ENCODE peak calls at places on chromosome X, in seven cellular contexts. K is vagina, N is fibroblast of the aortic adventitia, E is GM12865, Y is AG04449, B is foreskin fibroblast, R is fibroblast of lung. V is an unnamed sample.

GRCh38 chrX:41563881-41564280 is 116.7 kb downstream of the NYX start:
- DNase-seq in Y (no peak), R (peak; percentile 52), B (no peak), K (no peak), E (no peak), N (peak; percentile 28), V (no peak)

GRCh38 chrX:10903518-10903917 is 207.6 kb upstream of the HCCS start:
- DNase-seq in K (no peak), B (no peak), Y (no peak), R (no peak), E (no peak), N (no peak), V (no peak)

GRCh38 chrX:115625577-115626301 is 64.8 kb downstream of the PLS3 start:
- DNase-seq in B (no peak), K (no peak), R (peak; percentile 82), N (peak; percentile 82), E (no peak), Y (no peak), V (no peak)

GRCh38 chrX:30791296-30792278 is 97.5 kb downstream of the TAB3 start:
- DNase-seq in K (no peak), B (no peak), R (no peak), E (no peak), N (no peak), Y (no peak), V (no peak)

GRCh38 chrX:113929004-113929403 is 654.9 kb upstream of the HTR2C start:
- DNase-seq in E (peak; percentile 25), K (no peak), B (no peak), N (peak; percentile 42), Y (no peak), R (peak; percentile 20), V (peak; percentile 63)

GRCh38 chrX:19990225-19990518 is 689 bp downstream of the BCLAF3 start:
- DNase-seq in K (no peak), B (peak; percentile 2), E (no peak), Y (no peak), R (no peak), N (no peak), V (no peak)

GRCh38 chrX:141468940-141469339 is 115.6 kb downstream of the SPANXA1 start:
- DNase-seq in R (peak; percentile 81), E (no peak), Y (peak; percentile 10), B (peak; percentile 14), N (peak; percentile 81), K (no peak), V (peak; percentile 3)

GRCh38 chrX:72573158-72573511 is 492 bp upstream of the HDAC8 start:
- DNase-seq in N (no peak), Y (no peak), K (no peak), E (no peak), R (no peak), B (no peak), V (no peak)

GRCh38 chrX:71164071-71164470 is 19.4 kb downstream of the NLGN3 start:
- DNase-seq in B (no peak), E (no peak), K (no peak), R (no peak), Y (no peak), N (no peak), V (no peak)

GRCh38 chrX:72208126-72208525 is 26.6 kb downstream of the PIN4 start:
- DNase-seq in N (no peak), K (no peak), R (peak; percentile 41), E (no peak), B (peak; percentile 23), Y (no peak), V (no peak)

GRCh38 chrX:12981880-12982279 is 7.0 kb downstream of the TMSB4X start:
- DNase-seq in Y (no peak), R (no peak), E (peak; percentile 21), N (no peak), K (no peak), B (no peak), V (no peak)

GRCh38 chrX:103376118-103376978 is at the start of gene BEX3:
- DNase-seq in Y (no peak), K (no peak), E (peak; percentile 19), B (peak; percentile 45), N (peak; percentile 48), R (peak; percentile 67), V (no peak)

GRCh38 chrX:110026099-110026844 is 23.4 kb downstream of the TMEM164 start:
- DNase-seq in Y (no peak), E (no peak), R (peak; percentile 71), K (no peak), B (no peak), N (peak; percentile 40), V (peak; percentile 90)

GRCh38 chrX:9466115-9466495 is 1.2 kb downstream of the TBL1X start:
- DNase-seq in B (peak; percentile 23), E (peak; percentile 44), K (no peak), N (no peak), R (peak; percentile 26), Y (no peak), V (no peak)

GRCh38 chrX:46165411-46165810 is 379.8 kb downstream of the ZNF674 start:
- DNase-seq in K (no peak), B (peak; percentile 51), R (peak; percentile 90), Y (peak; percentile 14), N (peak; percentile 80), E (no peak), V (peak; percentile 16)

GRCh38 chrX:6228720-6229119 is at the start of gene NLGN4X:
- DNase-seq in Y (no peak), B (peak; percentile 3), K (no peak), N (no peak), E (no peak), R (peak; percentile 29), V (no peak)

GRCh38 chrX:30659421-30659820 is 6.2 kb downstream of the GK start:
- DNase-seq in N (peak; percentile 82), B (peak; percentile 80), Y (peak; percentile 90), K (no peak), R (peak; percentile 58), E (no peak), V (no peak)

GRCh38 chrX:127030011-127030738 is 210.6 kb downstream of the PRR32 start:
- DNase-seq in K (no peak), E (no peak), N (no peak), Y (no peak), B (no peak), R (no peak), V (no peak)

DNA sequence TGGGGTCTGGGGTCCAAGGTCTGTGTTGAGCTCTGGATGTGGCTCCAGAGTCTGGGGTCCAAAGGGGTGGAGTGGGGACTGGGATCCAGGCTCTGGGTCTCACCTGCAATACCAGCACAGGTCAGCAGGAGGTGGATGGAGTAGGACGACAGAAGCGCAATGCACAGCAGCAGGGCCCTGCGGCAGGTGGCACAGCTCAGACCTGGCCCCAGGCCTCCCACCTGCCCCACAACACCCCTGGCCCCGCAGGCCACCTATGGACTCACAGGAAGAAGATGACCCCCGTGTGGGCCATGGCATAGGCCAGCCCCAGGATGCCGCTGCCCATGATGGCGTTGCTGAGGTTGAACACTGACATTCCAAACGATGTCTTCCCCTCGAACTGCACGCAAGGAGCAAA is 3.4 kb downstream of the SLC38A5 start:
- DNase-seq in K (no peak), B (no peak), N (no peak), R (no peak), Y (no peak), E (peak; percentile 32), V (no peak)
- TF ChIP-seq CTCF in K (no peak), B (no peak), N (peak; percentile 18), R (peak; percentile 37), Y (no peak), E (peak; percentile 38), V (peak; percentile 32)

DNA sequence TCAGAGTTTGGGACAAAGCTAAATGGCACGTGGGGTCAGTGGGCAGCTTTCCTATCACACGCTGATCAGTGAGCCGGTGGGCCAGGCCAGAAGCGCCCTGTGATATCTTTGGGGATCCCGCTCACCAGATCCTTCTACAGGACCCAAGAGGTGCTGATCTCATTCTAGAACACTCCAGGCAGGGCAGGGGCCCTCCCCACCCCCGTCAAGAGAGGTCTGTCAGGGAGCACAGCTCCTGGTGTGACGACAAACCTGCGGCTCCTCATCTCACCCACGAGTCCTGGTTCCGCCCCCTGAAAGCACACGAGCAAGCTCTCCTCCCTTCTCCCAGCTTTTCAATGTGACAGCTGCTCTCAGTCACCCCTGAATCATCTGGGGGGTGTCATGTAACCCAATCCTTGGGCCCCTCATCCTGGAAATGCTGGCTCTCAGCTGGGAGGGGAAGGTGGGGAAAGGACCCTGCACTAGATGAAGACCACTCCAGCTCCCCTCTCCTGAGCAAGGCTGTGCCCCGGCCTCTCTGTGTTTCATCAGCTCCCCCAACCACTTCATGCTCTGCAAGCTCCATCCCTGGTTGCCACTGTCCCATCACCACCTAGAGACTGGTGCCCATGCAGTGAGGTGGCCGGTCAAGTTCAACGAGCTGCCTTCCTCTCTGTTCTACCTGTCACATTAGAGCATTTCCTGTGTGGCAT is 4.6 kb downstream of the HCFC1 start:
- DNase-seq in R (peak; percentile 15), B (peak; percentile 18), E (no peak), K (no peak), N (no peak), Y (no peak), V (no peak)
- H3K4me3 ChIP-seq in R (no peak overlapping the region), B (no peak overlapping the region), E (peak overlapping the region; percentile 92), K (no peak overlapping the region), N (no peak overlapping the region), Y (no peak overlapping the region), V (no peak overlapping the region)

GRCh38 chrX:108582151-108582550 is 142.5 kb downstream of the COL4A5 start:
- DNase-seq in E (no peak), Y (no peak), K (no peak), N (no peak), B (no peak), R (no peak), V (no peak)

GRCh38 chrX:108590496-108590895 is 145.9 kb downstream of the IRS4 start:
- DNase-seq in E (no peak), R (peak; percentile 60), B (no peak), K (no peak), Y (no peak), N (no peak), V (no peak)

DNA sequence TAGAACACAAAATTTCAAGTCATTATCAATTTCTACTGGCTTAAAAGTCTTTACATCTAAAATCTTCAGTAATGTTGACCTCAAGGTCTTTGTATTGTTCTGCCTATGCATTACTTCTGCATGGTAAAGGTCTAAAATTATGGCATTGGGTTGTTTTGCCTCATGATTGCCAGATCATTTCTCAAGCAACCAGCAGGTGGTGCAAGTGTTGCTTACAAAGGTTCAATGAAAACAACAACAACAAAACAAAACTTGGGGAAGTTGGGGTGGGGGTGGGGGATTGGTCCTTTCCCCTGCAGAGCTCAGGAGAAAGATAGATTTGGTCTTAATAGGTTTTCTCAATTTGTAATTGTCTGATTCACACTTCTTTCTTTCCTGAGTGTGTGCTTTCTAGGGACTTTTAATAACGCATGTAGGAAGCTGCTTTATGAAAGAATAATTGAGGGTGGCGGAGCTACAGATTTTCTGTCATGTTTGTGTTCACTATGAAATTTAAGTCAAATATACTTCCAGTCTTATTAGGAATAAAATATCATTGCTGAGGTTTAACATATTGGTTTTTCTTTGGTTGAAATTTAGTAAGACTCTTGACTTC is 145.1 kb downstream of the COL4A5 start:
- DNase-seq in B (no peak), Y (no peak), K (no peak), N (no peak), E (peak; percentile 32), R (no peak), V (no peak)
- TF ChIP-seq CTCF in B (peak; percentile 8), Y (peak; percentile 20), K (no peak), N (peak; percentile 39), E (peak; percentile 30), R (peak; percentile 27), V (peak; percentile 50)

GRCh38 chrX:131741103-131741581 is 197.3 kb downstream of the OR13H1 start:
- DNase-seq in K (no peak), Y (no peak), B (no peak), R (peak; percentile 64), E (no peak), N (peak; percentile 92), V (no peak)
- H3K4me3 ChIP-seq in K (peak overlapping the region; percentile 38), Y (no peak overlapping the region), B (no peak overlapping the region), R (no peak overlapping the region), E (no peak overlapping the region), N (peak overlapping the region; percentile 62), V (peak overlapping the region; percentile 50)